ENCODE peak calls at places on chromosome 4, in four cellular contexts. B, H, P and N are unnamed samples.

GRCh38 chr4:20255823-20256222 is 4.1 kb downstream of the SLIT2 start:
- DNase-seq in B (no peak), H (peak), P (peak), N (no peak)

GRCh38 chr4:38409852-38410251 is 254.1 kb upstream of the KLF3 start:
- DNase-seq in B (no peak), H (no peak), P (no peak), N (no peak)

GRCh38 chr4:163484906-163485305 is 9.6 kb upstream of the TMA16 start:
- DNase-seq in B (peak), H (peak), P (peak), N (peak)

GRCh38 chr4:78057135-78057599 is at the start of gene FRAS1:
- DNase-seq in B (no peak), H (peak), P (peak), N (peak)

GRCh38 chr4:74821541-74821940 is 27.2 kb upstream of the BTC start:
- DNase-seq in B (no peak), H (no peak), P (no peak), N (no peak)

GRCh38 chr4:102620697-102621497 is 119.7 kb downstream of the NFKB1 start:
- DNase-seq in B (peak), H (peak), P (peak), N (peak)

GRCh38 chr4:76850010-76850441 is 47.9 kb downstream of the SOWAHB start:
- DNase-seq in B (no peak), H (peak), P (peak), N (peak)

GRCh38 chr4:44157611-44158277 is 290.9 kb downstream of the KCTD8 start:
- DNase-seq in B (no peak), H (peak), P (peak), N (no peak)

GRCh38 chr4:154566639-154567204 is 3.9 kb downstream of the FGB start:
- DNase-seq in B (no peak), H (no peak), P (no peak), N (no peak)

GRCh38 chr4:102809190-102809589 is 18.2 kb downstream of the UBE2D3 start:
- DNase-seq in B (no peak), H (no peak), P (no peak), N (no peak)

GRCh38 chr4:100841911-100842310 is 324.1 kb upstream of the EMCN start:
- DNase-seq in B (no peak), H (peak), P (peak), N (peak)

GRCh38 chr4:73978886-73979285 is 2.9 kb downstream of the PF4 start:
- DNase-seq in B (no peak), H (peak), P (peak), N (peak)

GRCh38 chr4:122806981-122807679 is 19.5 kb upstream of the FGF2 start:
- DNase-seq in B (no peak), H (peak), P (peak), N (peak)

GRCh38 chr4:42018451-42018850 is 28.1 kb downstream of the SLC30A9 start:
- DNase-seq in B (no peak), H (no peak), P (no peak), N (peak)

GRCh38 chr4:153122855-153123254 is 81.4 kb upstream of the TRIM2 start:
- DNase-seq in B (no peak), H (no peak), P (no peak), N (no peak)

GRCh38 chr4:118790544-118790943 is 45.4 kb downstream of the SEC24D start:
- DNase-seq in B (no peak), H (no peak), P (no peak), N (no peak)

GRCh38 chr4:61373901-61374611 is 173.9 kb downstream of the ADGRL3 start:
- DNase-seq in B (no peak), H (peak), P (peak), N (peak)

GRCh38 chr4:144582105-144582850 is 63.7 kb upstream of the HHIP start:
- DNase-seq in B (no peak), H (peak), P (peak), N (peak)

GRCh38 chr4:11628093-11628725 is 199.5 kb upstream of the HS3ST1 start:
- DNase-seq in B (no peak), H (peak), P (peak), N (no peak)

GRCh38 chr4:20313237-20314030 is 61.7 kb downstream of the SLIT2 start:
- DNase-seq in B (peak), H (peak), P (no peak), N (no peak)

GRCh38 chr4:103499094-103499493 is 220.7 kb downstream of the TACR3 start:
- DNase-seq in B (no peak), H (peak), P (peak), N (peak)

GRCh38 chr4:138507527-138507926 is 265.4 kb upstream of the SLC7A11 start:
- DNase-seq in B (no peak), H (peak), P (peak), N (peak)

GRCh38 chr4:55346851-55347255 is 811 bp downstream of the SRD5A3 start:
- DNase-seq in B (no peak), H (no peak), P (no peak), N (no peak)

GRCh38 chr4:6764976-6765620 is 17.4 kb upstream of the KIAA0232 start:
- DNase-seq in B (no peak), H (no peak), P (no peak), N (no peak)

GRCh38 chr4:1794809-1795303 is 1.8 kb downstream of the FGFR3 start:
- DNase-seq in B (no peak), H (no peak), P (no peak), N (no peak)

GRCh38 chr4:29278580-29278979 is 1441.6 kb upstream of the PCDH7 start:
- DNase-seq in B (no peak), H (peak), P (peak), N (peak)

GRCh38 chr4:90328558-90328957 is 201.4 kb downstream of the CCSER1 start:
- DNase-seq in B (peak), H (peak), P (peak), N (peak)

GRCh38 chr4:2800691-2801596 is 8.1 kb downstream of the SH3BP2 start:
- DNase-seq in B (peak), H (peak), P (peak), N (peak)

GRCh38 chr4:26819026-26819425 is 41.6 kb upstream of the STIM2 start:
- DNase-seq in B (no peak), H (no peak), P (no peak), N (no peak)
- H3K4me3 ChIP-seq in B (no peak), H (no peak), P (no peak), N (no peak)

GRCh38 chr4:21885241-21885640 is 63.3 kb downstream of the KCNIP4 start:
- DNase-seq in B (no peak), H (peak), P (peak), N (peak)
- TF ChIP-seq CTCF in B (no peak), H (no peak), P (no peak), N (no peak)

DNA sequence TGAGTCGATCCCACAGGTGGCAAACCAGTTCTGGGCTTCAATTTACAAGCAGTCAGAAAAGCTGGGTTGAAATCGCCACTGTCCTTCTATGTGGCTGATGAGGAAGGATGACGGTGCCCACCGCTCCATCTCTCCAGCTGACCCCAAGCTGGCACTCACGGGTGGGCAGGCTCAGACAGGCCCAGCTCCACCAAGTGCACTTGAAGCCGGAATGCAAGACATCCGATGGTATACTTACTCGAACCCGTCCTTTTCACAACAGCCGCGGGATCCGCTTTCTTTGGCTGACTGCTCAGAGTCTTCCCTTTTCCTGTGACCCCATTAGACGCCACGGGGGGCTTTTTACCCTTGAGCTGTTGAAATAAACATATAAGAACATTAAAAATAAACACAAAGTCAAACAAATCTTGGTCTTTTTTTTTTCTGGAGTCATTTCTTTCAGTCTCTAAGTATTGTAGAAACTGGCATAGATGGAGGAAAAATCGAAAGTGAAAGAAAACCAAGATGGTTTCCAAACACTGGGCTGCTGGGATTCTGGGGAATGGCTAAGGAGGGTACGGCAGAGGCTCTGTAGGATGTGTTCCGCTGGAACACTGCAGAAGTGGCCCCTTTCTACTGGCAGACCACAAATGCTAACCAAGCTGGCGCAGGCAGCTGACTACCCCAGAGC is 161.0 kb downstream of the AFAP1 start:
- DNase-seq in B (no peak), H (peak), P (no peak), N (no peak)
- H3K4me3 ChIP-seq in B (no peak), H (peak), P (peak), N (no peak)

GRCh38 chr4:89162486-89162885 is 51.2 kb downstream of the TIGD2 start:
- DNase-seq in B (no peak), H (no peak), P (no peak), N (no peak)

GRCh38 chr4:89166971-89167475 is 55.7 kb downstream of the TIGD2 start:
- DNase-seq in B (no peak), H (no peak), P (no peak), N (no peak)

GRCh38 chr4:89162987-89163386 is 51.7 kb downstream of the TIGD2 start:
- DNase-seq in B (no peak), H (no peak), P (no peak), N (no peak)

GRCh38 chr4:89161841-89162240 is 50.5 kb downstream of the TIGD2 start:
- DNase-seq in B (no peak), H (no peak), P (peak), N (peak)

GRCh38 chr4:89164400-89164799 is 53.1 kb downstream of the TIGD2 start:
- DNase-seq in B (no peak), H (no peak), P (peak), N (no peak)
- TF ChIP-seq CTCF in B (no peak), H (no peak), P (no peak), N (no peak)

DNA sequence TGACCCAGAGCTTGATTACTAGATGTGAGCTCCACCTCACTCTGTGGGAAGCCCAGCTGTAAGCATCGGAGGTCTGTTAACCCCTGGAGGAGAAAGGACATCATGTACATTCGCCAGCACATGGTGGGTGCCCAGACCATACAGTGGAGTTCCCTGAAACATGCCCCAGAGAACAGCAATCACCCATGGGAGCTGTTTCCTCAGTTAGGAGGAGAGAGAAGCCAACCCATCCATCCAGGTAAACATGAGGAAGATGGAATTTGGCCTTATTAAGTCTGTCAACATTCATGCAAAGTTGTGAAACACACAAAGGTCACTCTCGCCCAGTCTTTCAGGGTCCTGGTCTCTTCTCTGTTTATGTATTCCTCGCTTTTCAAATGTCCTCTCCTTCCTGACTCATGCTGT is 354.7 kb downstream of the ANK2 start:
- DNase-seq in B (no peak), H (no peak), P (no peak), N (no peak)
- H3K4me3 ChIP-seq in B (no peak), H (no peak), P (no peak), N (no peak)